ENCODE peak calls at places on chromosomes 4 and X, in four cellular contexts. One of them, this sample, is unnamed.

GRCh38 chr4:98780111-98780549 is 121.7 kb upstream of the TSPAN5 start:
- DNase-seq in HepG2: no peak
- DNase-seq in K562: peak; percentile 75
- DNase-seq in GM12878: no peak
- DNase-seq in this sample: no peak

GRCh38 chrX:42094208-42094607 is 170.9 kb upstream of the CASK start:
- DNase-seq in GM12878: no peak
- DNase-seq in K562: no peak
- DNase-seq in HepG2: no peak
- DNase-seq in this sample: no peak

GRCh38 chrX:18348047-18348446 is 6.4 kb downstream of the SCML2 start:
- DNase-seq in K562: no peak
- DNase-seq in GM12878: no peak
- DNase-seq in HepG2: no peak
- DNase-seq in this sample: peak; percentile 33

GRCh38 chr4:11894976-11895375 is 466.3 kb upstream of the HS3ST1 start:
- DNase-seq in K562: no peak
- DNase-seq in HepG2: no peak
- DNase-seq in GM12878: no peak
- DNase-seq in this sample: no peak

GRCh38 chrX:76420237-76420636 is 7.3 kb upstream of the MAGEE1 start:
- DNase-seq in K562: no peak
- DNase-seq in GM12878: no peak
- DNase-seq in HepG2: no peak
- DNase-seq in this sample: no peak

GRCh38 chrX:40663880-40664630 is 16.7 kb upstream of the CXorf38 start:
- DNase-seq in GM12878: no peak
- DNase-seq in K562: peak; percentile 9
- DNase-seq in HepG2: no peak
- DNase-seq in this sample: peak; percentile 20

GRCh38 chrX:47723083-47723482 is 64.1 kb upstream of the UXT start:
- DNase-seq in GM12878: no peak
- DNase-seq in K562: no peak
- DNase-seq in HepG2: no peak
- DNase-seq in this sample: no peak

GRCh38 chr4:53592686-53593641 is 1.7 kb upstream of the LNX1 start:
- DNase-seq in HepG2: no peak
- DNase-seq in GM12878: no peak
- DNase-seq in K562: peak; percentile 72
- DNase-seq in this sample: no peak

GRCh38 chr4:107751670-107752069 is 31.6 kb upstream of the PAPSS1 start:
- DNase-seq in HepG2: peak; percentile 48
- DNase-seq in GM12878: no peak
- DNase-seq in K562: no peak
- DNase-seq in this sample: no peak

GRCh38 chr4:185020293-185020808 is 2.1 kb downstream of the HELT start:
- DNase-seq in HepG2: no peak
- DNase-seq in GM12878: no peak
- DNase-seq in K562: no peak
- DNase-seq in this sample: no peak

GRCh38 chrX:147763131-147763530 is 148.6 kb upstream of the FMR1 start:
- DNase-seq in HepG2: no peak
- DNase-seq in K562: no peak
- DNase-seq in GM12878: no peak
- DNase-seq in this sample: no peak

GRCh38 chr4:30854566-30854965 is 134.4 kb downstream of the PCDH7 start:
- DNase-seq in HepG2: no peak
- DNase-seq in GM12878: no peak
- DNase-seq in K562: no peak
- DNase-seq in this sample: no peak

GRCh38 chrX:22246620-22247019 is 26.1 kb upstream of the CBLL2 start:
- DNase-seq in GM12878: no peak
- DNase-seq in HepG2: no peak
- DNase-seq in K562: no peak
- DNase-seq in this sample: no peak

GRCh38 chrX:110042521-110042920 is 39.6 kb downstream of the TMEM164 start:
- DNase-seq in HepG2: no peak
- DNase-seq in GM12878: no peak
- DNase-seq in K562: no peak
- DNase-seq in this sample: no peak

GRCh38 chr4:95428216-95429085 is 120.3 kb downstream of the UNC5C start:
- DNase-seq in K562: no peak
- DNase-seq in HepG2: no peak
- DNase-seq in GM12878: no peak
- DNase-seq in this sample: no peak

GRCh38 chrX:70508296-70508911 is 63.8 kb downstream of the DLG3 start:
- DNase-seq in HepG2: peak; percentile 44
- DNase-seq in K562: no peak
- DNase-seq in GM12878: no peak
- DNase-seq in this sample: no peak

GRCh38 chr4:70948665-70949284 is 44.7 kb upstream of the DCK start:
- DNase-seq in K562: no peak
- DNase-seq in HepG2: no peak
- DNase-seq in GM12878: no peak
- DNase-seq in this sample: no peak

GRCh38 chr4:6658635-6659075 is 18.2 kb downstream of the MRFAP1 start:
- DNase-seq in K562: no peak
- DNase-seq in GM12878: no peak
- DNase-seq in HepG2: no peak
- DNase-seq in this sample: no peak

GRCh38 chrX:9942086-9942485 is 25.1 kb upstream of the CLDN34 start:
- DNase-seq in K562: no peak
- DNase-seq in HepG2: no peak
- DNase-seq in GM12878: peak; percentile 69
- DNase-seq in this sample: no peak

GRCh38 chr4:47032405-47033106 is 1.2 kb downstream of the GABRB1 start:
- DNase-seq in HepG2: peak; percentile 37
- DNase-seq in GM12878: no peak
- DNase-seq in K562: peak; percentile 8
- DNase-seq in this sample: peak; percentile 64

GRCh38 chr4:30769093-30769492 is 48.9 kb downstream of the PCDH7 start:
- DNase-seq in GM12878: no peak
- DNase-seq in K562: no peak
- DNase-seq in HepG2: no peak
- DNase-seq in this sample: no peak

GRCh38 chr4:114384629-114385028 is 214.0 kb upstream of the UGT8 start:
- DNase-seq in GM12878: no peak
- DNase-seq in HepG2: peak; percentile 18
- DNase-seq in K562: no peak
- DNase-seq in this sample: no peak

GRCh38 chr4:186189656-186190055 is 1.7 kb upstream of the CYP4V2 start:
- DNase-seq in GM12878: no peak
- DNase-seq in HepG2: no peak
- DNase-seq in K562: no peak
- DNase-seq in this sample: no peak

GRCh38 chr4:121370729-121371325 is 10.0 kb downstream of the QRFPR start:
- DNase-seq in GM12878: no peak
- DNase-seq in K562: peak; percentile 19
- DNase-seq in HepG2: peak; percentile 17
- DNase-seq in this sample: peak; percentile 19

GRCh38 chrX:140057001-140057411 is 91.7 kb upstream of the CXorf66 start:
- DNase-seq in HepG2: peak; percentile 51
- DNase-seq in K562: peak; percentile 57
- DNase-seq in GM12878: peak; percentile 5
- DNase-seq in this sample: peak; percentile 79

DNA sequence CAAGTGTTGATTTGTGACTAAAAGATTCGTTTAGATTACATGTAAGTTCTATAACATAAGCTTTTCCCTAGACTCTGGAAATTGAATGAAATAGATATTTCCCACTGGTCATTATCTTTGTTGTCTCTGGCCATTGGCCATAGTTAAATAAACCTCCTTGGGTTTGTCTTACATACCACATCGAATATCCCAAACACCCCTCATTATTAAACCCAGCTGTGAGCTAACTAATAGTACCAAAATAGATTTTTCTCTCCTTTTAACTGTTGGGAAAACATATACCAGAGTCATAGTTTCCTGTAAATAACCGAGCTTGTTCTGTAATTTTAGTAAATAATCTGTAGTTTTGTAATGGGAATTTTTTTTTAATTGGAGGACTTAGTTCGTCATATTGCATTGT is 534.8 kb downstream of the IQCM start:
- DNase-seq in K562: no peak
- DNase-seq in GM12878: no peak
- DNase-seq in HepG2: no peak
- DNase-seq in this sample: no peak
- TF ChIP-seq FOXK2 in K562: no peak
- TF ChIP-seq FOXK2 in GM12878: no peak
- TF ChIP-seq FOXK2 in HepG2: no peak
- TF ChIP-seq FOXK2 in this sample: no peak

DNA sequence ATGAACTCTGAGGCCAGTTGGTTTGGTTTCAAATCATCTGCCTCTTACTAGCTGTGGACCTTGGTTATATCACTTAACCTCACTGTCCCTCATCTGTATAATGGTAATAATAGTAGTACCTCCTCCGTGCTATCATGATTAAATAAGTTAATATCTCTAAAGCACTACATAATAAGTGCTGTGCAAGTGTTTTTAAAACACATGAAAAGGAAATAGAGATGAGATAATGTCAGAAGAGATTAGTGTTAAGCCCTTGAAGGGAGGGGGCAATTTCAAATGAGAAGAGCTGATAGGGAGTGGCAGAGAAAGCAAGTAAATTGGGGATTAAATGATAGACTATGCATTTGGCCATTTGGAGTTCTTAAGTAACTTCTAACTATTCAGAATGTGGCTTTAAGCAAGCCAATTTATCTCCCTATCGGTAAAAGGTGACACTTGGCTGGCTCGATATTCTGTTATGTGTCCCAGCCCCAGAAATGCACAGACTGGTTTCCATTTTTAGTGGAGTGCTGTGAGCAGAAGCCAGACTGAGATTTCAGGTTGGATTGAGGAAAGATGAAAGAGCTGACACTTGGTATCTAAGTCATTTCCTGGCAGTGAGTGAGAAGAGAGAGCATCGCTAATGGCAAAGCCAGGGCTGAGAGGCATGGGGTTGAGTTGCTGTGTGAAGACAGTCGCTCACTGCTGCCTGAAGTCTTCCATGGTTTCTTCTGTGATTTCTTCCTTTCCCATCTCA is 109.6 kb upstream of the LIMCH1 start:
- DNase-seq in HepG2: no peak
- DNase-seq in K562: no peak
- DNase-seq in GM12878: no peak
- DNase-seq in this sample: no peak
- TF ChIP-seq BHLHE40 in HepG2: no peak
- TF ChIP-seq BHLHE40 in K562: no peak
- TF ChIP-seq BHLHE40 in GM12878: no peak
- TF ChIP-seq BHLHE40 in this sample: no peak

DNA sequence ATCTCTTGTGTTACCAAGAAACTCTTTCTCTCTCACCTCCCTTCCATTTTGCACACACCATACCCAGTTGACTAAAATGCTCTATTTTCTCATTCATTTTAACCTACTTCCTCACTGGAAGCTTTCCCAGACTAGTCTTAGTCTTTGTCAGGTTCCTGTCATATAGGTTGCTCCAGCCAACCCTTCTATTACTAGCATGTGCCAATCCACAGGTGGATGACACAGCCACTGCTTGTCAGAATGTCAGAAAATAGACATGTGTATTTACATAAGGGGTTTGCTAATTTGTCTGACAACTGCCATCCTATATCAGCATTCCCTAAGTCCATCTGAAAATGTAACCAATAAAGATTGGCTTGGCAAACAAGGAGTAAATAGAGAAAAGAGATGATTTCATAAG is 239.2 kb upstream of the SMIM31 start:
- DNase-seq in GM12878: no peak
- DNase-seq in HepG2: no peak
- DNase-seq in K562: no peak
- DNase-seq in this sample: no peak
- TF ChIP-seq FOXK2 in GM12878: no peak
- TF ChIP-seq FOXK2 in HepG2: no peak
- TF ChIP-seq FOXK2 in K562: no peak
- TF ChIP-seq FOXK2 in this sample: no peak

DNA sequence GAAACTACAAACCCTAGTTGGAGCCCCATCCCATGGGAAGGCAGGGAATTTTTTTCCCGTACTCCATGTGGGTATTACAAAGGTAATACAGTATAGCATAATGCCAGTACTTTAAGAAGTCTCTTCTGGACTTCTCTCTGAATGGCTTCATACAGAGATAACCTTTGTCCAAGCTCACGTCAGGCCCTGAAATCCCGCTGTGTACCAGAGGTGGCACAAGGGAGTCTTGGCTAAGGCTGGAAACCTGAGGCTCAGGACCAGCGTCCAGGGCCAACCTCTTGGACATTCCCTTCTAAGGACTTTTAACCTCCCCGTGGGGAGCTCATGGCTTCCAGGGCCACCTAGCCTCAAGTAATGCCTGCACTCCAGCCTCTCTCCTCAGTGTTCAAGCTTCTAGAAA is 338.9 kb upstream of the FAM241A start:
- DNase-seq in GM12878: no peak
- DNase-seq in K562: no peak
- DNase-seq in HepG2: peak; percentile 21
- DNase-seq in this sample: peak; percentile 59
- TF ChIP-seq BHLHE40 in GM12878: no peak
- TF ChIP-seq BHLHE40 in K562: no peak
- TF ChIP-seq BHLHE40 in HepG2: no peak
- TF ChIP-seq BHLHE40 in this sample: no peak

GRCh38 chr4:112144546-112145325 is 518 bp upstream of the FAM241A start:
- DNase-seq in K562: no peak
- DNase-seq in GM12878: peak; percentile 16
- DNase-seq in HepG2: no peak
- DNase-seq in this sample: no peak

GRCh38 chr4:112147697-112148096 is 2.4 kb downstream of the FAM241A start:
- DNase-seq in K562: no peak
- DNase-seq in HepG2: no peak
- DNase-seq in GM12878: no peak
- DNase-seq in this sample: no peak

GRCh38 chr4:112145326-112145819 is at the start of gene FAM241A:
- DNase-seq in HepG2: peak; percentile 29
- DNase-seq in GM12878: no peak
- DNase-seq in K562: peak; percentile 97
- DNase-seq in this sample: peak; percentile 94

GRCh38 chr4:112142152-112142551 is 3.1 kb upstream of the FAM241A start:
- DNase-seq in GM12878: no peak
- DNase-seq in HepG2: no peak
- DNase-seq in K562: no peak
- DNase-seq in this sample: no peak

GRCh38 chr4:112145820-112146813 is 863 bp downstream of the FAM241A start:
- DNase-seq in HepG2: no peak
- DNase-seq in GM12878: peak; percentile 17
- DNase-seq in K562: peak; percentile 57
- DNase-seq in this sample: peak; percentile 51
- TF ChIP-seq FOXK2 in HepG2: no peak
- TF ChIP-seq FOXK2 in GM12878: no peak
- TF ChIP-seq FOXK2 in K562: peak; percentile 20
- TF ChIP-seq FOXK2 in this sample: no peak

DNA sequence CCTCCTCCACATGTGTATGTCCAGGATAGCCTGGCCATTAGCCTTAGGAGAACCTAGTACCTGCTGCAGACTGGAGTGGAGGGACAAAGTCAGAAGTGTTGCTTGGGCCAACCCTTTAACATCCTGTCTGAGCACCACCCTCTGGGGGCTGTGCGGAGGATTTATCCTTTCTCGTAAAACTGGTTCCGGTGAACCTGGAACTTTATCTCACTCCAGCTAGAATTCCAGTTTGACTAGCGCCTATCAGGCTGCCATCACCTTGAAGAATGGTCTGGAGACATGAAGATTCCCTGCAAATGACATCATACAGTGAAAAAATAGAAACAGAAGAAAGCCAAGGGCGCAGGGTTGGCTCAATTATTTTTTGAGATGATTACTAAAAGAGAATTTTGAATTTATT is 4.0 kb downstream of the TCEAL8 start:
- DNase-seq in GM12878: no peak
- DNase-seq in K562: peak; percentile 59
- DNase-seq in HepG2: no peak
- DNase-seq in this sample: no peak
- TF ChIP-seq BHLHE40 in GM12878: no peak
- TF ChIP-seq BHLHE40 in K562: no peak
- TF ChIP-seq BHLHE40 in HepG2: no peak
- TF ChIP-seq BHLHE40 in this sample: no peak

This sample was measured in HEK293T.